ENCODE peak calls at places on chromosomes 13 and 19, in seven cellular contexts. One of them, this sample, is unnamed.

GRCh38 chr19:38516802-38517201 is 83.3 kb downstream of the RYR1 start:
- DNase-seq in ACHN: no peak
- DNase-seq in HT1080: no peak
- DNase-seq in activated naive CD4-positive, alpha-beta T cell treated with anti-CD3 and anti-CD28 coated beads, Interleukin-2, amount 10 ng/mL, durations not matched to agents 7 days and 5 days: no peak
- DNase-seq in GM04503: no peak
- DNase-seq in AG09309: no peak
- DNase-seq in H1: no peak
- DNase-seq in this sample: no peak

GRCh38 chr19:18612772-18613588 is at the start of gene TMEM59L:
- DNase-seq in activated naive CD4-positive, alpha-beta T cell treated with anti-CD3 and anti-CD28 coated beads, Interleukin-2, amount 10 ng/mL, durations not matched to agents 7 days and 5 days: peak; percentile 69
- DNase-seq in ACHN: no peak
- DNase-seq in H1: peak; percentile 82
- DNase-seq in AG09309: no peak
- DNase-seq in HT1080: no peak
- DNase-seq in GM04503: no peak
- DNase-seq in this sample: no peak

GRCh38 chr19:11416346-11417052 is 2.6 kb downstream of the RGL3 start:
- DNase-seq in AG09309: no peak
- DNase-seq in HT1080: no peak
- DNase-seq in ACHN: no peak
- DNase-seq in GM04503: no peak
- DNase-seq in activated naive CD4-positive, alpha-beta T cell treated with anti-CD3 and anti-CD28 coated beads, Interleukin-2, amount 10 ng/mL, durations not matched to agents 7 days and 5 days: no peak
- DNase-seq in H1: no peak
- DNase-seq in this sample: no peak

GRCh38 chr19:44643605-44644390 is at the start of gene PVR:
- DNase-seq in activated naive CD4-positive, alpha-beta T cell treated with anti-CD3 and anti-CD28 coated beads, Interleukin-2, amount 10 ng/mL, durations not matched to agents 7 days and 5 days: peak; percentile 40
- DNase-seq in H1: peak; percentile 77
- DNase-seq in HT1080: peak; percentile 83
- DNase-seq in AG09309: no peak
- DNase-seq in GM04503: no peak
- DNase-seq in ACHN: peak; percentile 81
- DNase-seq in this sample: no peak

GRCh38 chr13:23500858-23501257 is 67.4 kb upstream of the SACS start:
- DNase-seq in AG09309: peak; percentile 91
- DNase-seq in ACHN: peak; percentile 25
- DNase-seq in HT1080: peak; percentile 42
- DNase-seq in H1: no peak
- DNase-seq in GM04503: peak; percentile 97
- DNase-seq in activated naive CD4-positive, alpha-beta T cell treated with anti-CD3 and anti-CD28 coated beads, Interleukin-2, amount 10 ng/mL, durations not matched to agents 7 days and 5 days: no peak
- DNase-seq in this sample: peak; percentile 96

GRCh38 chr13:111177081-111177711 is 62.1 kb downstream of the ARHGEF7 start:
- DNase-seq in HT1080: peak; percentile 48
- DNase-seq in AG09309: no peak
- DNase-seq in ACHN: no peak
- DNase-seq in activated naive CD4-positive, alpha-beta T cell treated with anti-CD3 and anti-CD28 coated beads, Interleukin-2, amount 10 ng/mL, durations not matched to agents 7 days and 5 days: peak; percentile 66
- DNase-seq in H1: no peak
- DNase-seq in GM04503: no peak
- DNase-seq in this sample: no peak

GRCh38 chr13:98771838-98772611 is 19.6 kb upstream of the SLC15A1 start:
- DNase-seq in H1: no peak
- DNase-seq in activated naive CD4-positive, alpha-beta T cell treated with anti-CD3 and anti-CD28 coated beads, Interleukin-2, amount 10 ng/mL, durations not matched to agents 7 days and 5 days: no peak
- DNase-seq in AG09309: no peak
- DNase-seq in ACHN: no peak
- DNase-seq in GM04503: no peak
- DNase-seq in HT1080: no peak
- DNase-seq in this sample: no peak

GRCh38 chr19:1840541-1841115 is 7.7 kb downstream of the REXO1 start:
- DNase-seq in H1: no peak
- DNase-seq in activated naive CD4-positive, alpha-beta T cell treated with anti-CD3 and anti-CD28 coated beads, Interleukin-2, amount 10 ng/mL, durations not matched to agents 7 days and 5 days: no peak
- DNase-seq in GM04503: no peak
- DNase-seq in ACHN: no peak
- DNase-seq in HT1080: no peak
- DNase-seq in AG09309: no peak
- DNase-seq in this sample: no peak

GRCh38 chr19:46746281-46746965 is at the start of gene STRN4:
- DNase-seq in HT1080: no peak
- DNase-seq in AG09309: no peak
- DNase-seq in ACHN: peak; percentile 49
- DNase-seq in H1: peak; percentile 67
- DNase-seq in activated naive CD4-positive, alpha-beta T cell treated with anti-CD3 and anti-CD28 coated beads, Interleukin-2, amount 10 ng/mL, durations not matched to agents 7 days and 5 days: peak; percentile 64
- DNase-seq in GM04503: no peak
- DNase-seq in this sample: no peak

GRCh38 chr19:35718345-35719041 is 690 bp downstream of the KMT2B start:
- DNase-seq in AG09309: no peak
- DNase-seq in activated naive CD4-positive, alpha-beta T cell treated with anti-CD3 and anti-CD28 coated beads, Interleukin-2, amount 10 ng/mL, durations not matched to agents 7 days and 5 days: peak; percentile 70
- DNase-seq in ACHN: peak; percentile 10
- DNase-seq in GM04503: no peak
- DNase-seq in H1: peak; percentile 62
- DNase-seq in HT1080: no peak
- DNase-seq in this sample: no peak

GRCh38 chr19:37931941-37932655 is 25.1 kb downstream of the SIPA1L3 start:
- DNase-seq in ACHN: peak; percentile 95
- DNase-seq in activated naive CD4-positive, alpha-beta T cell treated with anti-CD3 and anti-CD28 coated beads, Interleukin-2, amount 10 ng/mL, durations not matched to agents 7 days and 5 days: no peak
- DNase-seq in HT1080: no peak
- DNase-seq in H1: peak; percentile 78
- DNase-seq in AG09309: peak; percentile 8
- DNase-seq in GM04503: peak; percentile 21
- DNase-seq in this sample: no peak

GRCh38 chr19:27718262-27718661 is 1494.7 kb downstream of the UQCRFS1 start:
- DNase-seq in activated naive CD4-positive, alpha-beta T cell treated with anti-CD3 and anti-CD28 coated beads, Interleukin-2, amount 10 ng/mL, durations not matched to agents 7 days and 5 days: no peak
- DNase-seq in H1: no peak
- DNase-seq in GM04503: no peak
- DNase-seq in AG09309: no peak
- DNase-seq in ACHN: no peak
- DNase-seq in HT1080: no peak
- DNase-seq in this sample: no peak